ENCODE peak calls at places on chromosomes 1 and 21, in five cellular contexts. K is GM12878, U is upper lobe of left lung, Q is HepG2, N is K562. R is an unnamed sample.

GRCh38 chr1:223031690-223032601 is 111.1 kb downstream of the TLR5 start:
- ATAC-seq in K (no peak), U (peak; percentile 97), Q (no peak), N (no peak), R (peak; percentile 97)

GRCh38 chr1:156615946-156616345 is 3.3 kb upstream of the HAPLN2 start:
- ATAC-seq in K (no peak), U (no peak), Q (peak; percentile 46), N (peak; percentile 55), R (peak; percentile 17)

GRCh38 chr1:200856716-200857352 is 15.9 kb upstream of the GPR25 start:
- ATAC-seq in K (no peak), U (no peak), Q (no peak), N (peak; percentile 45), R (no peak)

GRCh38 chr1:14112613-14113012 is 412.6 kb downstream of the PRDM2 start:
- ATAC-seq in K (no peak), U (no peak), Q (no peak), N (no peak), R (no peak)

GRCh38 chr1:234927968-234928635 is 200.5 kb downstream of the TOMM20 start:
- ATAC-seq in K (no peak), U (no peak), Q (no peak), N (no peak), R (no peak)

GRCh38 chr1:26079960-26080814 is 12.8 kb upstream of the TRIM63 start:
- ATAC-seq in K (no peak), U (no peak), Q (no peak), N (no peak), R (no peak)

GRCh38 chr1:115469703-115470476 is 131.8 kb upstream of the NGF start:
- ATAC-seq in K (peak; percentile 88), U (peak; percentile 76), Q (peak; percentile 92), N (peak; percentile 93), R (peak; percentile 35)

GRCh38 chr1:65792671-65793358 is at the start of gene PDE4B:
- ATAC-seq in K (no peak), U (peak; percentile 69), Q (no peak), N (no peak), R (peak; percentile 35)

GRCh38 chr1:204036882-204037645 is 35.9 kb upstream of the SOX13 start:
- ATAC-seq in K (no peak), U (no peak), Q (peak; percentile 77), N (peak; percentile 64), R (no peak)

GRCh38 chr1:103336376-103336775 is 189.1 kb upstream of the RNPC3 start:
- ATAC-seq in K (no peak), U (no peak), Q (no peak), N (no peak), R (no peak)

GRCh38 chr1:104488296-104489015 is 738.8 kb downstream of the AMY1C start:
- ATAC-seq in K (no peak), U (no peak), Q (no peak), N (no peak), R (no peak)

GRCh38 chr1:237287876-237288517 is 246.0 kb downstream of the RYR2 start:
- ATAC-seq in K (no peak), U (no peak), Q (no peak), N (no peak), R (no peak)

GRCh38 chr1:63134501-63135173 is 187.7 kb upstream of the FOXD3 start:
- ATAC-seq in K (no peak), U (no peak), Q (no peak), N (no peak), R (no peak)

GRCh38 chr1:3652538-3653285 is 396 bp downstream of the TP73 start:
- ATAC-seq in K (peak; percentile 6), U (no peak), Q (peak; percentile 65), N (peak; percentile 28), R (no peak)

GRCh38 chr1:24195146-24195545 is 8.1 kb upstream of the IFNLR1 start:
- ATAC-seq in K (no peak), U (no peak), Q (no peak), N (no peak), R (no peak)

GRCh38 chr1:111097356-111098099 is 42.4 kb downstream of the DRAM2 start:
- ATAC-seq in K (no peak), U (no peak), Q (no peak), N (no peak), R (no peak)

GRCh38 chr1:222071313-222071886 is 329.5 kb upstream of the DUSP10 start:
- ATAC-seq in K (no peak), U (peak; percentile 27), Q (no peak), N (no peak), R (no peak)

GRCh38 chr1:163083690-163084089 is 14.5 kb downstream of the RGS4 start:
- ATAC-seq in K (no peak), U (no peak), Q (no peak), N (no peak), R (no peak)

GRCh38 chr21:39666681-39667315 is 54.1 kb downstream of the B3GALT5 start:
- ATAC-seq in K (no peak), U (no peak), Q (no peak), N (no peak), R (no peak)

GRCh38 chr1:69913967-69914366 is 291.4 kb downstream of the LRRC40 start:
- ATAC-seq in K (no peak), U (peak; percentile 45), Q (no peak), N (no peak), R (no peak)

GRCh38 chr1:108503062-108503740 is 53.1 kb downstream of the NBPF6 start:
- ATAC-seq in K (no peak), U (peak; percentile 47), Q (peak; percentile 33), N (no peak), R (no peak)
- TF ChIP-seq EP300 in K (no peak), U (no peak), Q (no peak), N (no peak), R (no peak)

GRCh38 chr1:205239078-205239477 is 11.3 kb downstream of the TMCC2 start:
- ATAC-seq in K (no peak), U (no peak), Q (no peak), N (no peak), R (no peak)
- H3K4me1 ChIP-seq in K (peaks cover 11% of the 10 kb centered on the region), U (peaks cover 10% of the 10 kb centered on the region), Q (no peaks in the 10 kb centered on the region), N (peaks cover 23% of the 10 kb centered on the region), R (peaks cover 13% of the 10 kb centered on the region)

GRCh38 chr1:1847501-1848289 is 43.2 kb downstream of the GNB1 start:
- ATAC-seq in K (peak; percentile 77), U (no peak), Q (no peak), N (peak; percentile 9), R (no peak)
- TF ChIP-seq POLR2AphosphoS5 in K (no peak), U (no peak), Q (no peak), N (no peak), R (no peak)

GRCh38 chr1:99645199-99645598 is 714 bp upstream of the PALMD start:
- ATAC-seq in K (no peak), U (peak; percentile 69), Q (peak; percentile 40), N (peak; percentile 28), R (peak; percentile 75)

GRCh38 chr1:99644302-99645004 is 1.5 kb upstream of the PALMD start:
- ATAC-seq in K (peak; percentile 87), U (no peak), Q (no peak), N (no peak), R (no peak)

GRCh38 chr1:99646885-99647284 is 972 bp downstream of the PALMD start:
- ATAC-seq in K (no peak), U (no peak), Q (no peak), N (no peak), R (no peak)

GRCh38 chr1:99647460-99647859 is 1.5 kb downstream of the PALMD start:
- ATAC-seq in K (no peak), U (no peak), Q (peak; percentile 25), N (peak; percentile 25), R (no peak)

DNA sequence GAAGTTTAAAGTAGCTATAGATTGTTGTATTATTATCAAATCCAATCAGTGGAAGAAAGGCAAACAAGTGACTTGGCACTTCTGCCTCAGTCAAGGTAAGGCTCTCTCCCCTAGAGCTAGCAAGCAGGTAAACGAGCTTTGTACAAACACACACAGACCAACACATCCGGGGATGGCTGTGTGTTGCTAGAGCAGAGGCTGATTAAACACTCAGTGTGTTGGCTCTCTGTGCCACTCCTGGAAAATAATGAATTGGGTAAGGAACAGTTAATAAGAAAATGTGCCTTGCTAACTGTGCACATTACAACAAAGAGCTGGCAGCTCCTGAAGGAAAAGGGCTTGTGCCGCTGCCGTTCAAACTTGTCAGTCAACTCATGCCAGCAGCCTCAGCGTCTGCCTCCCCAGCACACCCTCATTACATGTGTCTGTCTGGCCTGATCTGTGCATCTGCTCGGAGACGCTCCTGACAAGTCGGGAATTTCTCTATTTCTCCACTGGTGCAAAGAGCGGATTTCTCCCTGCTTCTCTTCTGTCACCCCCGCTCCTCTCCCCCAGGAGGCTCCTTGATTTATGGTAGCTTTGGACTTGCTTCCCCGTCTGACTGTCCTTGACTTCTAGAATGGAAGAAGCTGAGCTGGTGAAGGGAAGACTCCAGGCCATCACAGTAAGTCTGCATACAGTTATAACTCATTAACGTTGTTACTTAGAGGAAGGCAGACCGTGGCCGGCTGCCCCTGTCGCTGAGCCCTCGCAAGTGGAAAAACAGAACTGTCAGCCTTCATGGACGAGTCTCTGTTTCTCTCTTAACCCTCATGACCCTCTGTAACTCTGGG is at the start of gene PALMD:
- ATAC-seq in K (peak; percentile 54), U (peak; percentile 57), Q (peak; percentile 89), N (peak; percentile 73), R (peak; percentile 28)
- TF ChIP-seq EP300 in K (no peak), U (no peak), Q (no peak), N (no peak), R (no peak)

DNA sequence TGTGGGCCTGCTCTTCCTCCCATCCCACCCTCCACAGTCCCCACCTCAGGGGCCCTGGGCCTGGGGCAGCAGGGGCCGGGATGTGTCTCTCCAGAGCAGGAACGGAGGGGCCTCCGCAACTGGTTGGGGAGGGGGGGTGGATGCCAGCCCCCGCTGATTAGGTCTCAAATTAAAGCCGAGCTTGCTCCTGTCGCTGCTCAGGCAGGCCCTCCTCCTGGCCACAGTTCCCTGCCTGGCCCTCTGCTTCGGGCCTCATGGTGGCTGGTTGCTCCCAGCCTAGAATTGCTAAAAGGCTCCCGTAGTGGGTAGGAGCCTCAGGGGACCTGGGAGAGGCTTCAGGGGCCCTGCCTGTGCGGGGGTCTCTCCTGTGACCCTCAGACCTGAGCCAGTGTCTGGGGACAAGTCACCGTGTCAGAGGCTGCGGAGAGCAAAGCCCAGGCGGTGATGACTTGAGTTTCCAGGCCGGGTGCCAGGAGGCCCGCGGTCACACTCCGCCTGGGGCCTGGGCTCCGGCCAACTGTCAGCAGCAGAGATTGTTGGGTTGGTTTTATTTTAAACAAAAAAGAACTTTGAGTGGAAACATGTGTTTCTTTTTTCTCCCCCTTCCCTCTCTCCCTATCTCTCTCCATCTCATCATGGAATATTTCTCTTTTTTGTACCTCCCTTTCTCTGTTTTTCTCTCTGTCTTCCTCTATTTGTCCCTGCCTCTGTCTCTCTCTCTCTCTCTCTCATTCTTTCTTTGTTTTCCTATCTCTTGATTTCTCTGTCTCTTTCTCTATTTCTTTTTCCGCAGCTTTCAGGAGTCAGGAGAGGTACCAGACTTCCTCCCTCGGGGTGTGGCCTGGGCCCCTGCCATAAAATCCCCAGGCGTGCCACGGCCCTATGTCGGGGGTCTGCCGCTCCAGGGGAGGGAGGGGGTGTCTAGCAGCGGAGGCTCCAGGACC is 20.0 kb upstream of the EPHA2 start:
- ATAC-seq in K (no peak), U (peak; percentile 78), Q (peak; percentile 58), N (peak; percentile 64), R (peak; percentile 86)
- H3K4me1 ChIP-seq in K (no peaks in the 10 kb centered on the region), U (peaks cover 47% of the 10 kb centered on the region), Q (peaks cover 99% of the 10 kb centered on the region), N (peaks cover 37% of the 10 kb centered on the region), R (peaks cover 11% of the 10 kb centered on the region)